ENCODE peak calls at places on chromosomes 13 and 19, in five cellular contexts. E is left ventricle myocardium inferior, P is AG09309, G is kidney epithelial cell, A is foreskin fibroblast. K is an unnamed sample.

GRCh38 chr13:70394149-70394548 is 285.9 kb upstream of the KLHL1 start:
- DNase-seq in A (no peak), P (no peak), E (no peak), G (no peak), K (no peak)

GRCh38 chr19:15432018-15432494 is 13.3 kb upstream of the AKAP8L start:
- DNase-seq in P (no peak), A (no peak), G (no peak), E (no peak), K (no peak)

GRCh38 chr13:111663505-111663904 is 343.1 kb downstream of the TEX29 start:
- DNase-seq in P (no peak), G (no peak), E (no peak), A (no peak), K (no peak)

GRCh38 chr19:50695251-50696064 is 24.1 kb downstream of the SHANK1 start:
- DNase-seq in A (no peak), P (no peak), G (no peak), E (no peak), K (no peak)

GRCh38 chr13:27374650-27375049 is 49.8 kb upstream of the GTF3A start:
- DNase-seq in A (peak; percentile 80), P (peak; percentile 52), E (peak; percentile 30), G (peak; percentile 38), K (peak; percentile 80)

GRCh38 chr13:35789335-35790166 is 313.1 kb upstream of the MAB21L1 start:
- DNase-seq in A (no peak), G (peak; percentile 10), P (no peak), E (no peak), K (peak; percentile 70)

GRCh38 chr13:36919206-36919832 is 719 bp downstream of the SMAD9 start:
- DNase-seq in P (no peak), E (peak; percentile 37), A (peak; percentile 18), G (no peak), K (peak; percentile 25)

GRCh38 chr19:48623556-48624066 is 4.3 kb downstream of the SPHK2 start:
- DNase-seq in G (no peak), P (no peak), A (no peak), E (no peak), K (no peak)

GRCh38 chr13:39540929-39541605 is 61.9 kb downstream of the LHFPL6 start:
- DNase-seq in G (no peak), A (no peak), P (no peak), E (no peak), K (no peak)

GRCh38 chr19:48271531-48272151 is 1.8 kb downstream of the ZNF114 start:
- DNase-seq in A (peak; percentile 41), P (no peak), E (peak; percentile 40), G (no peak), K (peak; percentile 47)

GRCh38 chr13:51557875-51558604 is 26.2 kb upstream of the WDFY2 start:
- DNase-seq in A (peak; percentile 76), P (peak; percentile 55), G (peak; percentile 53), E (no peak), K (peak; percentile 74)

GRCh38 chr19:782195-783043 is 14.8 kb upstream of the PTBP1 start:
- DNase-seq in E (no peak), A (no peak), G (no peak), P (no peak), K (peak; percentile 79)

GRCh38 chr13:64347662-64348061 is 2882.5 kb downstream of the PCDH9 start:
- DNase-seq in A (peak; percentile 16), P (no peak), G (no peak), E (no peak), K (no peak)

GRCh38 chr19:16295071-16295470 is 29.6 kb upstream of the KLF2 start:
- DNase-seq in A (no peak), E (no peak), G (no peak), P (no peak), K (no peak)

GRCh38 chr19:46391296-46392251 is 21.8 kb downstream of the CCDC8 start:
- DNase-seq in G (no peak), E (no peak), P (no peak), A (no peak), K (no peak)

GRCh38 chr19:4473708-4474503 is 1.8 kb downstream of the HDGFL2 start:
- DNase-seq in P (no peak), E (no peak), G (no peak), A (no peak), K (peak; percentile 8)
- H3K4me3 ChIP-seq in P (peak overlapping the region; percentile 78), E (peak overlapping the region; percentile 98), G (peak overlapping the region; percentile 71), A (peak overlapping the region; percentile 75), K (peak overlapping the region; percentile 74)

GRCh38 chr13:32087955-32088747 is 56.6 kb downstream of the FRY start:
- DNase-seq in G (no peak), P (no peak), A (no peak), E (no peak), K (peak; percentile 4)
- TF ChIP-seq CTCF in G (no peak), P (no peak), A (no peak), E (no peak), K (no peak)

DNA sequence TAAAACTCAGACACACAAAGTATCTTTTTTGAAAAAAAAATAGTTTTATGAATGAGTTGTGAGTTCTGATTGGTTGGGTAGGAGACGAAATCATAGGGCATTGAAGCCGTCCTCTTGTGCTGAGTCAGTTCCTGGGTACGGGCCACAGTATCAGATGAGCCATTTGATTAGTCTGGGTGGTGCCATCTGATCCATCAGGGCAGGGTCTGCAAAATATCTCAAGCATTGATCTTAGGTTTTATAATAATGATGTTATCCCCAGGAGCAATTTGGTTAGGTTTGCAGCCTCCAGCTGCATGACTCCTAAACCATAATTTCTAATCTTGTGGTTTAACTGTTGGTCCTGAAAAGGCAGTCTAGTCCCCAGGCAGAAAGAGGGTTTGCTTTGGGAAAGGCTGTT is 1310.6 kb downstream of the SLITRK1 start:
- DNase-seq in A (no peak), G (no peak), E (no peak), P (no peak), K (no peak)
- H3K4me3 ChIP-seq in A (no peak overlapping the region), G (no peak overlapping the region), E (no peak overlapping the region), P (no peak overlapping the region), K (no peak overlapping the region)

GRCh38 chr19:58519087-58519354 is 589 bp downstream of the ZBTB45 start:
- DNase-seq in E (peak; percentile 58), G (no peak), A (peak; percentile 67), P (peak; percentile 14), K (peak; percentile 73)
- TF ChIP-seq CTCF in E (peak; percentile 73), G (peak; percentile 91), A (peak; percentile 82), P (peak; percentile 83), K (peak; percentile 72)

DNA sequence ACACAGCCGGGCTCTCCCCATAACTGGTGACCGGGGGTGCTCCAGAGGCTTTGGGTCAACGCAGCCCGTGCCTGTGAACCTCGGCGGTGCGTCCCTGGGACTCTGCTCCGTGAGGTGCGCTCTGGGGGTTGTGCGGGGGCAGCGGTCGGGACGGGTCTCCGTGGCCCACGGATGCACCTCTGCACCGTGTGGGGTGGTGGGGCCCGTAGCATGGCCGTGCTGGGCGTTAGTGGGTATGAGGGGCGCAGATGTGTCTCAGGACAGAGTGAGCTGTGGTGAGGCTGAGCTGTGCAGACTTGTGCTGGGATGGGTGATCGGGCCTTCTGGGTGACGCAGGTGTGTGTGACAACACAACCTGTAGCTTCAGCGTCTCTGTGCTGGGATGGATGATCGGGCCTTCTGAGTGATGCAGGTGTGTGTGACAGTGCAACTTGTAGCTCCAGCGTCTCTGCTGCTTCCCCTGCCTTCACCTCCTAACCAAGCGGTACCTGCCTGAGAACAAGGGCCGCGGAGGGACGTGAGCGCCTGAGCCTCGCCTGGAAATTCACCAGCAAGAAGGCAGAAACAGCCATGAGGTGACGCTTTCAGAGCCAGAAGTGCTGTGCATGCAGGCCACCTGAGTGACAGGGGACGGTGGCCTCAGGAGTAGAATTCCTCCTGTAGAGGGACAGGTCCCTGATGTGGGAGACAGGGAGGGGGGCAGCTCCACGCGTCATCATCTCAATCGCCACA is 599 bp downstream of the ZNF331 start:
- DNase-seq in P (no peak), A (no peak), E (no peak), G (no peak), K (no peak)
- H3K4me3 ChIP-seq in P (peak overlapping the region; percentile 72), A (peak overlapping the region; percentile 89), E (peak overlapping the region; percentile 77), G (peak overlapping the region; percentile 59), K (peak overlapping the region; percentile 90)

GRCh38 chr19:41341669-41342490 is 11.8 kb downstream of the TGFB1 start:
- DNase-seq in E (no peak), G (no peak), A (no peak), P (no peak), K (no peak)
- TF ChIP-seq CTCF in E (no peak), G (no peak), A (no peak), P (no peak), K (no peak)

GRCh38 chr13:104831823-104832222 is 1703.6 kb downstream of the EFNB2 start:
- DNase-seq in G (no peak), E (no peak), A (no peak), P (no peak), K (no peak)
- H3K4me3 ChIP-seq in G (no peak overlapping the region), E (no peak overlapping the region), A (no peak overlapping the region), P (no peak overlapping the region), K (no peak overlapping the region)

DNA sequence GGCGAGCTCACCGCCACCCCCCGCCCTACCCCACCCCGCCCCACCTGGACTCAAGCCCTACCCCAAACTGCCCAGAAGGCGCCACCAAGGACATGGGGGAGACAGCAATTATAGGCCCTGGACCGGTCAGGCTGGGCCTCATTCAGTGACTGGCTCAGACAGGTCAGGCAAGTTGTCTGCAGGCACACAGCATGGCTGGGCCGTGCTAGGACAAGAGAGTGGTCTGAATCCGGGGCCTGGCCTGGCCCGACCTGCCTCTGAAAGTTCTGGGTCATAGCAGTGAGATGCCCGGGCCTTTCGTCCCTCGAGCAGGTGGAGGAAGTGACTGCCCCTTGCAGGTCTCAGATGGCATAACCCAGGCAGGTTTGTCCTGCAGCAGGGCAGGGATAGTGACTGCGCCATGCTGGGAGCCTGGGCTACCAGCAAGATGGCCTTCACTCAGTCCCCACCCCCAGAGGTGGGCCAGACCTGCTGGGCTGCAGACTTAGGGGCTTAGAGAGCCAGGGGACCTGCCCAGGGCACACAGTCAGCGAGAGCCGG is 21.0 kb downstream of the COMP start:
- DNase-seq in E (no peak), G (no peak), P (no peak), A (no peak), K (no peak)
- TF ChIP-seq CTCF in E (no peak), G (no peak), P (no peak), A (no peak), K (no peak)

DNA sequence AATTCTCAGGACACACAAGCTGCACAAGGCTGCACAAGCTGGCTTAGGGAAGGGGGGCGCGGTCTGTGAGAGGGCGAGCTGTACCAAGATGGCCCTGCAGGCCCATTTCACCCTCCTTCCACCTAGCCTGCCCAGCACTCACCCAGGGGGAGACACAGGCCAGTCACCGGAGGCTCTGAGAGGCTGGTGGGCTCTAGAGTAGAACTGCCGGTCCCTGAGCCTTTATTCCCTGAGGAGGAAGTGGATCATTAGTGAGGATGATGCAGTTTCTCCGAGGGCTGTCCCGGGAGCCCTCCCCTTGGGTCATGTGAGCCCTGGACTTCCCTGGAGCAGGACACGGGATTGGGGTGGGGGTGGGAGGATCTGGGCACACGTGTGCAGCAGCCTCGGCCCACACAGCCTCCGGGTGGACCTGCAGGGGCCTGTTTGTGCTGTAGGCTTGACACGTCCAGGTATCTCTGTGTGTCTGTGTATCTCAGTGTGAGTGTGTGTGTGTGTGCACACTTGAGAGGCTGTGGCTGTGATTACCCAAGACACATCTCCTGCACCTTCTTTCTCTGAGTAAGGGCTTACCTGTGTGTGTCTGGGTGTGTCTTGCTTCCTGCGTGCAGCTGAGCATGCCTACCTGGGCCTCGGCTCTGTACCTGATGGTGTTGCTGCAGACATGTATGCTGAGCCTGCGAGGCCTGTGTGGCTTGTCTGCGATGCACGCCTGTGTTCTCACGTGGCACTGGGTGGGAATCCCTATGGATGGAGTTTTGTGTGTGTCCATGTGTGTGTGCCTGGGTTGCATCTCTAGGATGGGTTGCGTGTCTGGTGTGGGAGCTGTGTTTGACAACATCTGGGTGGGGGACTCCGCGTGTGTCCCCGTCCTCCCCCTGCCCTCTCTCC is at the start of gene ACP5:
- DNase-seq in E (no peak), G (no peak), P (no peak), A (no peak), K (no peak)
- H3K4me3 ChIP-seq in E (peak within 1 kb of the TSS; percentile 52), G (peak within 1 kb of the TSS; percentile 28), P (no peak within 1 kb of the TSS), A (no peak within 1 kb of the TSS), K (no peak within 1 kb of the TSS)

GRCh38 chr19:19337120-19337519 is 16.5 kb downstream of the MAU2 start:
- DNase-seq in E (no peak), G (no peak), P (no peak), A (no peak), K (no peak)
- TF ChIP-seq CTCF in E (no peak), G (no peak), P (no peak), A (no peak), K (no peak)

K was measured in AG10803.